ENCODE peak calls at places on chromosomes 16 and 17, in four cellular contexts. M is WTC11, R is K562, Y is HepG2. S is an unnamed sample.

GRCh38 chr17:66420961-66421371 is 118.6 kb downstream of the PRKCA start:
- DNase-seq in M (no peak), Y (peak; percentile 55), R (no peak), S (no peak)

GRCh38 chr16:2776500-2777139 is 460 bp downstream of the ELOB start:
- DNase-seq in R (peak; percentile 70), M (peak; percentile 37), Y (no peak), S (no peak)

GRCh38 chr16:10206215-10206614 is 24.0 kb upstream of the GRIN2A start:
- DNase-seq in Y (no peak), M (no peak), R (no peak), S (peak; percentile 27)

GRCh38 chr17:7836596-7837374 is 2.8 kb downstream of the KDM6B start:
- DNase-seq in R (peak; percentile 51), Y (peak; percentile 99), M (peak; percentile 97), S (peak; percentile 73)

GRCh38 chr17:19003966-19004600 is 481 bp downstream of the FAM83G start:
- DNase-seq in R (peak; percentile 79), Y (peak; percentile 50), M (peak; percentile 62), S (no peak)

GRCh38 chr16:11052080-11052808 is 107.9 kb downstream of the CLEC16A start:
- DNase-seq in Y (no peak), R (no peak), M (no peak), S (peak; percentile 61)

GRCh38 chr16:58222532-58223316 is 24.8 kb upstream of the CSNK2A2 start:
- DNase-seq in Y (peak; percentile 51), R (peak; percentile 15), M (no peak), S (no peak)

GRCh38 chr17:81398855-81399451 is 3.7 kb downstream of the BAHCC1 start:
- DNase-seq in Y (no peak), M (no peak), R (no peak), S (no peak)

GRCh38 chr16:22787456-22788189 is 26.3 kb upstream of the HS3ST2 start:
- DNase-seq in R (no peak), M (no peak), Y (no peak), S (no peak)

GRCh38 chr17:74360993-74361612 is 565 bp downstream of the BTBD17 start:
- DNase-seq in M (no peak), R (no peak), Y (no peak), S (no peak)

GRCh38 chr17:73667184-73667959 is 23.1 kb upstream of the SDK2 start:
- DNase-seq in R (no peak), Y (no peak), M (no peak), S (no peak)

GRCh38 chr17:79937435-79937870 is 98.2 kb upstream of the CBX4 start:
- DNase-seq in Y (no peak), M (no peak), R (no peak), S (no peak)

GRCh38 chr17:75099881-75100595 is 9.7 kb upstream of the ARMC7 start:
- DNase-seq in Y (no peak), R (no peak), M (no peak), S (no peak)

GRCh38 chr17:28686296-28686695 is 24.3 kb downstream of the SUPT6H start:
- DNase-seq in M (no peak), R (no peak), Y (no peak), S (no peak)

GRCh38 chr17:74632597-74632996 is 9.1 kb upstream of the CD300E start:
- DNase-seq in Y (no peak), R (no peak), M (no peak), S (no peak)

GRCh38 chr17:75626496-75627038 is 6.7 kb upstream of the SMIM5 start:
- DNase-seq in Y (no peak), M (no peak), R (no peak), S (no peak)

GRCh38 chr17:78759203-78759968 is 22.7 kb downstream of the CYTH1 start:
- DNase-seq in M (no peak), R (no peak), Y (no peak), S (no peak)

GRCh38 chr16:23990507-23990906 is 154.7 kb downstream of the PRKCB start:
- DNase-seq in R (no peak), Y (no peak), M (no peak), S (no peak)

GRCh38 chr16:68444058-68444657 is 4.2 kb downstream of the SMPD3 start:
- DNase-seq in M (peak; percentile 76), R (peak; percentile 45), Y (peak; percentile 43), S (no peak)

GRCh38 chr16:49617710-49618330 is 238.1 kb downstream of the ZNF423 start:
- DNase-seq in M (no peak), Y (no peak), R (no peak), S (no peak)

GRCh38 chr16:66606000-66606751 is 1.7 kb downstream of the CMTM3 start:
- DNase-seq in R (no peak), M (no peak), Y (no peak), S (no peak)

GRCh38 chr16:54489225-54489781 is 202.7 kb upstream of the IRX3 start:
- DNase-seq in R (no peak), Y (no peak), M (no peak), S (no peak)

GRCh38 chr17:69501591-69502468 is 87.3 kb downstream of the MAP2K6 start:
- DNase-seq in R (no peak), M (peak; percentile 17), Y (peak; percentile 78), S (no peak)

GRCh38 chr17:17107891-17108680 is 65.8 kb downstream of the MPRIP start:
- DNase-seq in R (no peak), Y (no peak), M (no peak), S (no peak)

DNA sequence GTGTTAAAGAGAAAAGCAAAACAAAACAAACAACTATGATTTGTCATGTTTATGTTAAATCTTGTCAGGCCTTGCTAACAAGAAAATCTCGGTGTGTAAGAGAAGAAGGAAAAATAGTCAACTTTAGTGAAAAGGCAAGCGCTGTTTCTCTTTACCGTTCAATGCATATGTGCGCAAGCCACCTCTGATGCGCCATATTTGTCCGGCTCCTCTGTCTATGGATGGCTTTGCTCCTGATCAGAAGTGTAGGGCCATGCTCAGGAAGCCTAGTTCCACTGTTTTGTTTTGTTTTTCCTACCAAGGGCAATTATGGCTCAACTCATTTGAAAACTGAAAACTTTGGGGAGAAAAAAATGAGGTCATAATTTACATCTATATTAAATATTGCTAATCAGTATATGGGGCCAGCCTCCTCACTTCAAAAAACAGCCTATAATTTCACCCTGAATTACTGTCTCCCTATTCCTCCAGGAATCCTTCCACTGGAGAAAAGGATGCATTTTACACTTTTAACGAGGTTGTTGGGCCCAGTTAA is 4.6 kb downstream of the MAF start:
- DNase-seq in R (no peak), Y (no peak), M (no peak), S (no peak)
- TF ChIP-seq ETV6 in R (no peak), Y (no peak), M (no peak), S (no peak)

GRCh38 chr17:13558588-13558987 is 43.1 kb downstream of the HS3ST3A1 start:
- DNase-seq in M (no peak), Y (no peak), R (no peak), S (no peak)

GRCh38 chr17:13560935-13561334 is 40.8 kb downstream of the HS3ST3A1 start:
- DNase-seq in M (no peak), R (no peak), Y (no peak), S (no peak)

GRCh38 chr17:13562271-13562800 is 39.4 kb downstream of the HS3ST3A1 start:
- DNase-seq in M (no peak), Y (no peak), R (no peak), S (no peak)

GRCh38 chr17:13561606-13562270 is 40.0 kb downstream of the HS3ST3A1 start:
- DNase-seq in M (no peak), Y (no peak), R (no peak), S (no peak)

GRCh38 chr17:13557077-13557476 is 44.7 kb downstream of the HS3ST3A1 start:
- DNase-seq in M (no peak), R (no peak), Y (no peak), S (no peak)
- TF ChIP-seq ETV6 in M (no peak), R (no peak), Y (no peak), S (no peak)

GRCh38 chr16:71431991-71432390 is 9.9 kb downstream of the TLE7 start:
- DNase-seq in Y (no peak), M (no peak), R (no peak), S (no peak)
- TF ChIP-seq ETV6 in Y (no peak), M (no peak), R (no peak), S (no peak)

GRCh38 chr17:59154721-59155438 is at the start of gene SKA2:
- DNase-seq in Y (no peak), R (peak; percentile 92), M (peak; percentile 97), S (peak; percentile 100)
- TF ChIP-seq ETV6 in Y (peak; percentile 15), R (no peak), M (no peak), S (no peak)

DNA sequence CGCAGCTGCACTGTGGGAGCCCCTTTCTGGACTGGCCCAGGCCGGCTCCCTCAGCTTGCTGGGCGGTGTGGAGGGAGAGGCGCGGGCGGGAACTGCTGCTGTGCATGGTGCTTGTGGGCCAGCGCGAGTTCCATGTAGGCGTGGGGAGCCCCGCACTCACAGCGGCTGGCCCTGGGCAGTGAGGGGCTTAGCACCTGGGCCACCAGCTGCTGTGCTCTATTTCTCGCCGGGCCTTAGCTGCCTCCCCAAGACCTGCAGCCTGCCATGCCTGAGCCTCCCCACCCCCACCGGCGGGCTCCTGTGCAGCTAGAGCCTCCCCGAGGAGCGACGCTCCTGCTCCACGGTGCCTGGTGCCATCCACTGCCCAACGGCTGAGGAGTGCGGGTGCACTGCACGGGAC is 1.7 kb downstream of the MTHFSD start:
- DNase-seq in M (no peak), Y (no peak), R (no peak), S (no peak)
- TF ChIP-seq ETV6 in M (no peak), Y (no peak), R (no peak), S (no peak)

DNA sequence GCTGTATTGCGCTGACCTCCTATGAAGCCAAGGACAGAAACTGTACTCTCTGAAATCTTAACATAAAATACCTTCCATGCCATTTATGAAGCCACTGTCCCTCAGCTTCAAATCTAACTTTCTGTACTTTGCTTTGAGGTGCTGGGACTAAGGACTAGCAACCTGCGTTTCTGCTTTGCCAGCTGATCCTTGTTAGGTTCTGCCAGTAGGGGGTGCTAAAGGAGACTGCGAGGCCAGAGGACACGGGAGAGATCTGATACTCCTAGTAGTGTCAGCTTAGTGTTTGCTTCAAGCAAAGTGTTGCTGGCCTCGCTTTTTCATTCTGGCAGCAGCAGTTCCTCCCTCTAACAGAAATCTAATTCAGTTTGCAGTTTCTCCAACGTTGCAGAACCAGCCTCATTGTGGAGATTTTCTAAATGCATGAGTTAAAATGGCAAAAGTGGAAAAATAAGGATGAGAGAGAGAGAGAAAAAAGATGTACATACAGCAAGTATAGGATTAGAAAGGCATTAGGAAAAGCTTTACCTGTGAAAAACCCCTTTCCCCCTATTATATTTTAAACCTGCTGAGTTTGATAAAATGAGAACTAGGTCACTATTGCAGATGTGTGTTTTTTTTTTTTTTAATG is 297.5 kb downstream of the CA10 start:
- DNase-seq in R (peak; percentile 32), M (peak; percentile 60), Y (peak; percentile 44), S (no peak)
- TF ChIP-seq ETV6 in R (no peak), M (no peak), Y (no peak), S (no peak)